ENCODE peak calls at places on chromosome 10, in nine cellular contexts. One of them, this sample, is unnamed.

GRCh38 chr10:9051328-9051974 is 997.0 kb downstream of the GATA3 start:
- DNase-seq in neural crest cell: no peak
- DNase-seq in psoas muscle: no peak
- DNase-seq in RWPE1: no peak
- DNase-seq in cardiac muscle cell: no peak
- DNase-seq in A549: no peak
- DNase-seq in WTC11: no peak
- DNase-seq in activated B cell treated with CpG ODN at 0.5 μM for 24 hours: no peak
- DNase-seq in glutamatergic neuron: no peak
- DNase-seq in this sample: no peak

GRCh38 chr10:35611750-35612149 is 6.6 kb downstream of the GJD4 start:
- DNase-seq in neural crest cell: no peak
- DNase-seq in psoas muscle: no peak
- DNase-seq in RWPE1: no peak
- DNase-seq in cardiac muscle cell: no peak
- DNase-seq in A549: no peak
- DNase-seq in WTC11: peak; percentile 19
- DNase-seq in activated B cell treated with CpG ODN at 0.5 μM for 24 hours: no peak
- DNase-seq in glutamatergic neuron: no peak
- DNase-seq in this sample: no peak

GRCh38 chr10:115844592-115844991 is 428.4 kb downstream of the GFRA1 start:
- DNase-seq in neural crest cell: no peak
- DNase-seq in psoas muscle: no peak
- DNase-seq in RWPE1: no peak
- DNase-seq in cardiac muscle cell: peak; percentile 54
- DNase-seq in A549: no peak
- DNase-seq in WTC11: no peak
- DNase-seq in activated B cell treated with CpG ODN at 0.5 μM for 24 hours: no peak
- DNase-seq in glutamatergic neuron: no peak
- DNase-seq in this sample: no peak

GRCh38 chr10:21517983-21518628 is 7.4 kb downstream of the SKIDA1 start:
- DNase-seq in neural crest cell: no peak
- DNase-seq in psoas muscle: no peak
- DNase-seq in RWPE1: no peak
- DNase-seq in cardiac muscle cell: no peak
- DNase-seq in A549: no peak
- DNase-seq in WTC11: no peak
- DNase-seq in activated B cell treated with CpG ODN at 0.5 μM for 24 hours: no peak
- DNase-seq in glutamatergic neuron: no peak
- DNase-seq in this sample: no peak

GRCh38 chr10:31374146-31374696 is 55.2 kb downstream of the ZEB1 start:
- DNase-seq in neural crest cell: no peak
- DNase-seq in psoas muscle: no peak
- DNase-seq in RWPE1: no peak
- DNase-seq in cardiac muscle cell: no peak
- DNase-seq in A549: no peak
- DNase-seq in WTC11: no peak
- DNase-seq in activated B cell treated with CpG ODN at 0.5 μM for 24 hours: no peak
- DNase-seq in glutamatergic neuron: no peak
- DNase-seq in this sample: no peak

GRCh38 chr10:4130685-4131084 is 345.7 kb upstream of the KLF6 start:
- DNase-seq in neural crest cell: no peak
- DNase-seq in psoas muscle: no peak
- DNase-seq in RWPE1: no peak
- DNase-seq in cardiac muscle cell: no peak
- DNase-seq in A549: no peak
- DNase-seq in WTC11: no peak
- DNase-seq in activated B cell treated with CpG ODN at 0.5 μM for 24 hours: no peak
- DNase-seq in glutamatergic neuron: no peak
- DNase-seq in this sample: no peak

GRCh38 chr10:34758447-34758996 is 56.6 kb downstream of the PARD3 start:
- DNase-seq in neural crest cell: no peak
- DNase-seq in psoas muscle: no peak
- DNase-seq in RWPE1: peak; percentile 69
- DNase-seq in cardiac muscle cell: peak; percentile 44
- DNase-seq in A549: peak; percentile 89
- DNase-seq in WTC11: no peak
- DNase-seq in activated B cell treated with CpG ODN at 0.5 μM for 24 hours: no peak
- DNase-seq in glutamatergic neuron: no peak
- DNase-seq in this sample: no peak

GRCh38 chr10:104274762-104275721 is 6.1 kb downstream of the GSTO2 start:
- DNase-seq in neural crest cell: peak; percentile 34
- DNase-seq in psoas muscle: peak; percentile 61
- DNase-seq in RWPE1: peak; percentile 88
- DNase-seq in cardiac muscle cell: peak; percentile 49
- DNase-seq in A549: peak; percentile 80
- DNase-seq in WTC11: peak; percentile 79
- DNase-seq in activated B cell treated with CpG ODN at 0.5 μM for 24 hours: peak; percentile 36
- DNase-seq in glutamatergic neuron: peak; percentile 61
- DNase-seq in this sample: peak; percentile 47

GRCh38 chr10:53489331-53489730 is 716.7 kb upstream of the MBL2 start:
- DNase-seq in neural crest cell: no peak
- DNase-seq in psoas muscle: no peak
- DNase-seq in RWPE1: no peak
- DNase-seq in cardiac muscle cell: no peak
- DNase-seq in A549: no peak
- DNase-seq in WTC11: no peak
- DNase-seq in activated B cell treated with CpG ODN at 0.5 μM for 24 hours: no peak
- DNase-seq in glutamatergic neuron: no peak
- DNase-seq in this sample: no peak

GRCh38 chr10:31689233-31689632 is 239.4 kb downstream of the ARHGAP12 start:
- DNase-seq in neural crest cell: no peak
- DNase-seq in psoas muscle: no peak
- DNase-seq in RWPE1: no peak
- DNase-seq in cardiac muscle cell: no peak
- DNase-seq in A549: no peak
- DNase-seq in WTC11: no peak
- DNase-seq in activated B cell treated with CpG ODN at 0.5 μM for 24 hours: no peak
- DNase-seq in glutamatergic neuron: no peak
- DNase-seq in this sample: no peak

GRCh38 chr10:85926136-85926535 is 440.5 kb downstream of the GRID1 start:
- DNase-seq in neural crest cell: no peak
- DNase-seq in psoas muscle: no peak
- DNase-seq in RWPE1: no peak
- DNase-seq in cardiac muscle cell: no peak
- DNase-seq in A549: no peak
- DNase-seq in WTC11: no peak
- DNase-seq in activated B cell treated with CpG ODN at 0.5 μM for 24 hours: no peak
- DNase-seq in glutamatergic neuron: no peak
- DNase-seq in this sample: no peak

GRCh38 chr10:4512557-4513286 is 313.3 kb upstream of the AKR1E2 start:
- DNase-seq in neural crest cell: no peak
- DNase-seq in psoas muscle: no peak
- DNase-seq in RWPE1: peak; percentile 58
- DNase-seq in cardiac muscle cell: peak; percentile 85
- DNase-seq in A549: peak; percentile 33
- DNase-seq in WTC11: peak; percentile 36
- DNase-seq in activated B cell treated with CpG ODN at 0.5 μM for 24 hours: no peak
- DNase-seq in glutamatergic neuron: peak; percentile 48
- DNase-seq in this sample: no peak

GRCh38 chr10:132710036-132710686 is 75.8 kb downstream of the NKX6-2 start:
- DNase-seq in neural crest cell: no peak
- DNase-seq in psoas muscle: peak; percentile 44
- DNase-seq in RWPE1: no peak
- DNase-seq in cardiac muscle cell: no peak
- DNase-seq in A549: no peak
- DNase-seq in WTC11: no peak
- DNase-seq in activated B cell treated with CpG ODN at 0.5 μM for 24 hours: no peak
- DNase-seq in glutamatergic neuron: no peak
- DNase-seq in this sample: no peak

GRCh38 chr10:1754506-1755177 is 17.3 kb upstream of the ADARB2 start:
- DNase-seq in neural crest cell: peak; percentile 61
- DNase-seq in psoas muscle: no peak
- DNase-seq in RWPE1: no peak
- DNase-seq in cardiac muscle cell: no peak
- DNase-seq in A549: no peak
- DNase-seq in WTC11: peak; percentile 36
- DNase-seq in activated B cell treated with CpG ODN at 0.5 μM for 24 hours: no peak
- DNase-seq in glutamatergic neuron: no peak
- DNase-seq in this sample: no peak

GRCh38 chr10:32877915-32878314 is 80.1 kb downstream of the ITGB1 start:
- DNase-seq in neural crest cell: no peak
- DNase-seq in psoas muscle: no peak
- DNase-seq in RWPE1: no peak
- DNase-seq in cardiac muscle cell: no peak
- DNase-seq in A549: no peak
- DNase-seq in WTC11: no peak
- DNase-seq in activated B cell treated with CpG ODN at 0.5 μM for 24 hours: no peak
- DNase-seq in glutamatergic neuron: no peak
- DNase-seq in this sample: no peak

GRCh38 chr10:103890194-103890658 is 27.8 kb downstream of the STN1 start:
- DNase-seq in neural crest cell: no peak
- DNase-seq in psoas muscle: no peak
- DNase-seq in RWPE1: peak; percentile 50
- DNase-seq in cardiac muscle cell: no peak
- DNase-seq in A549: peak; percentile 69
- DNase-seq in WTC11: no peak
- DNase-seq in activated B cell treated with CpG ODN at 0.5 μM for 24 hours: no peak
- DNase-seq in glutamatergic neuron: no peak
- DNase-seq in this sample: no peak

GRCh38 chr10:73774637-73775036 is 7.2 kb upstream of the CHCHD1 start:
- DNase-seq in neural crest cell: no peak
- DNase-seq in psoas muscle: no peak
- DNase-seq in RWPE1: peak; percentile 53
- DNase-seq in cardiac muscle cell: peak; percentile 56
- DNase-seq in A549: no peak
- DNase-seq in WTC11: no peak
- DNase-seq in activated B cell treated with CpG ODN at 0.5 μM for 24 hours: no peak
- DNase-seq in glutamatergic neuron: no peak
- DNase-seq in this sample: no peak

GRCh38 chr10:100637785-100638184 is 102.0 kb downstream of the HIF1AN start:
- DNase-seq in neural crest cell: peak; percentile 69
- DNase-seq in psoas muscle: no peak
- DNase-seq in RWPE1: no peak
- DNase-seq in cardiac muscle cell: peak; percentile 23
- DNase-seq in A549: peak; percentile 67
- DNase-seq in WTC11: peak; percentile 87
- DNase-seq in activated B cell treated with CpG ODN at 0.5 μM for 24 hours: no peak
- DNase-seq in glutamatergic neuron: peak; percentile 87
- DNase-seq in this sample: peak; percentile 38
- TF ChIP-seq CTCF in neural crest cell: peak; percentile 66
- TF ChIP-seq CTCF in psoas muscle: no peak
- TF ChIP-seq CTCF in RWPE1: no peak
- TF ChIP-seq CTCF in cardiac muscle cell: peak; percentile 48
- TF ChIP-seq CTCF in A549: peak; percentile 41
- TF ChIP-seq CTCF in WTC11: peak; percentile 76
- TF ChIP-seq CTCF in activated B cell treated with CpG ODN at 0.5 μM for 24 hours: no peak
- TF ChIP-seq CTCF in glutamatergic neuron: peak; percentile 80
- TF ChIP-seq CTCF in this sample: peak; percentile 68

DNA sequence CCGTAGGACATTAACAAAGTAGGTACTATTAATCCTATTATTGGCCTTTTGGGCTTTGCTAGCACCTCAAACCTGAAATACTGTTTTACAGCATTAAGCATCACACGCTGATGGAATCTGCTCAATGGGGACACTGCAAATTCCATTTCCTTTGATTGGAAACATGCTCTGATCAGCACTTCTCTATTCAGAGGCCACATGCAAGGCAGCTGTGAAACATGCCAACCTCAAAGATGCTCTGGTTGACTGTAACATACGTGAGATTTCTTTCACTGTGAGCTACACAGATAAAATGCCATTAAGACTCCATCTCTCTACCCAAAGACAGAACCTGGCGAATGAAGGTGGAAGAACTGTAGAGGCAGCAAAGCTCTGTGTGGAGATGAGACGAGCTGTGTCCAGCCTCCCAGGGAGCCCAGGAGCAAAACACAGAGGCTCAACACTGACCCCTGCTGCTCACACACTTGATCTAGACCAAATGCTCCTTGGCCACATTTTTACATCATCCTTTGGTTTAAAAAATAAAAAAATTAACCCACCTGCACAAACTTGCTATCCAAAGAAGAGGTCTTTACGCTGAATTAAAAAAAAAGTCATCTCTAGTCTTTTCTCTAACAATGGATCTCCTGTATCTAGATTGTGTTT is 8.0 kb downstream of the RSU1 start:
- DNase-seq in neural crest cell: peak; percentile 58
- DNase-seq in psoas muscle: no peak
- DNase-seq in RWPE1: no peak
- DNase-seq in cardiac muscle cell: peak; percentile 68
- DNase-seq in A549: no peak
- DNase-seq in WTC11: peak; percentile 72
- DNase-seq in activated B cell treated with CpG ODN at 0.5 μM for 24 hours: no peak
- DNase-seq in glutamatergic neuron: peak; percentile 60
- DNase-seq in this sample: peak; percentile 31
- TF ChIP-seq CTCF in neural crest cell: peak; percentile 64
- TF ChIP-seq CTCF in psoas muscle: peak; percentile 57
- TF ChIP-seq CTCF in RWPE1: peak; percentile 13
- TF ChIP-seq CTCF in cardiac muscle cell: peak; percentile 70
- TF ChIP-seq CTCF in A549: peak; percentile 61
- TF ChIP-seq CTCF in WTC11: peak; percentile 45
- TF ChIP-seq CTCF in activated B cell treated with CpG ODN at 0.5 μM for 24 hours: no peak
- TF ChIP-seq CTCF in glutamatergic neuron: peak; percentile 52
- TF ChIP-seq CTCF in this sample: peak; percentile 65

DNA sequence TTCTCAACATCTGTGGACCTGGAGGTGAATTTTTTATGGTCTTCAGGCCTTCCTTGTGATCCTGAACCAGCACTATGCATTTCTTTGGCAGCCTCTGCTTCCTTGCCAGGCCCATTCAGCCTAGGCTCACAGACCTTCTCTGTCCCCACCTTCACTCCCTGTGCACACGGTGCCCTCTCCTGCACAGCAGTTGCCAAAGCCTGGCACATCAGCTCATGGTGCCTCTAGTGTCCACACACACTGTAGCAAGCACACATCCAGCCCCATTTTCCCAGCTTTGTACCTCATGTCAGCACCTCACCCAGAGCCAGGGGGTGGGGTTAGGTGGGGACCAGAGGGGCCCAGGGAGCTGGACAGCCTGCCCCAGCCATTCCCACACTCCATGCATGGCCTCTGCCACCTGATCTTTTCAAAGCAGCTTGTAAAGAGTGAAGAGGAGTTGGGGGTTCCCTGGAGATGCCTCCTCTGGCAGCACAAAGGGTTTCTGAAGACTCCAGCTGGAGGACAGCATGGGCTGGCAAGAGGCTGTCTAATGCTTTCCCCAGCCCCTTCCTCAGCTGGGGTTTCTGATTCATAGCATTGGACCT is 57.9 kb upstream of the TMEM72 start:
- DNase-seq in neural crest cell: no peak
- DNase-seq in psoas muscle: peak; percentile 23
- DNase-seq in RWPE1: no peak
- DNase-seq in cardiac muscle cell: peak; percentile 67
- DNase-seq in A549: no peak
- DNase-seq in WTC11: no peak
- DNase-seq in activated B cell treated with CpG ODN at 0.5 μM for 24 hours: no peak
- DNase-seq in glutamatergic neuron: no peak
- DNase-seq in this sample: no peak
- TF ChIP-seq CTCF in neural crest cell: no peak
- TF ChIP-seq CTCF in psoas muscle: no peak
- TF ChIP-seq CTCF in RWPE1: no peak
- TF ChIP-seq CTCF in cardiac muscle cell: peak; percentile 51
- TF ChIP-seq CTCF in A549: no peak
- TF ChIP-seq CTCF in WTC11: no peak
- TF ChIP-seq CTCF in activated B cell treated with CpG ODN at 0.5 μM for 24 hours: no peak
- TF ChIP-seq CTCF in glutamatergic neuron: no peak
- TF ChIP-seq CTCF in this sample: no peak

DNA sequence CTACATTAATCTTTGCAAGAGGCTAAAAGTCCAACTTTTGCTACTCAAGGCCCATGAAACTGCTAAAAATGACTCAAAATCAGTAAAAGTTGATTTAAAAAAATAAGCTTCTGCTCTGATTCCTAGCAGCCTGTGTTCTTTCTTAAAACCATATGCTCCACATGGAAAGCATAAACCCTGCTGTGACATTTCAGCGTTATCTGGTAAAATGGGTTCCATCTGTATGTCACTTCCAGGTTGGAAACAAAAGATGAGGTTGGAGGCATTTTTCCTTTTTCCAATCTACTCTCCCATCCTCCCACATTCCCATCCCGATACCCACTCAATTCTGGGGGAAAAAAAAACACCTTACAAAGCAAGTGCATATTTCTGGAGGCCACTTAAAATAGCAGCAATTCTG is 439.5 kb downstream of the NEBL start:
- DNase-seq in neural crest cell: no peak
- DNase-seq in psoas muscle: no peak
- DNase-seq in RWPE1: no peak
- DNase-seq in cardiac muscle cell: no peak
- DNase-seq in A549: no peak
- DNase-seq in WTC11: no peak
- DNase-seq in activated B cell treated with CpG ODN at 0.5 μM for 24 hours: no peak
- DNase-seq in glutamatergic neuron: no peak
- DNase-seq in this sample: no peak
- TF ChIP-seq CTCF in neural crest cell: no peak
- TF ChIP-seq CTCF in psoas muscle: no peak
- TF ChIP-seq CTCF in RWPE1: no peak
- TF ChIP-seq CTCF in cardiac muscle cell: no peak
- TF ChIP-seq CTCF in A549: no peak
- TF ChIP-seq CTCF in WTC11: no peak
- TF ChIP-seq CTCF in activated B cell treated with CpG ODN at 0.5 μM for 24 hours: no peak
- TF ChIP-seq CTCF in glutamatergic neuron: no peak
- TF ChIP-seq CTCF in this sample: no peak